ENCODE peak calls at places on chromosomes 2 and 18, in seven cellular contexts. K is coronary artery, D is hepatocyte, R is pancreas, B is endothelial cell, X is body of pancreas, A is OCI-LY7. J is an unnamed sample.

GRCh38 chr18:70261141-70261788 is 27.6 kb upstream of the SOCS6 start:
- DNase-seq in K (no peak), D (no peak), R (no peak), B (no peak), X (no peak), A (no peak), J (no peak)

GRCh38 chr2:26523750-26524149 is 45.8 kb upstream of the OTOF start:
- DNase-seq in K (no peak), D (no peak), R (no peak), B (no peak), X (no peak), A (no peak), J (no peak)

GRCh38 chr2:36389081-36389480 is 33.5 kb downstream of the CRIM1 start:
- DNase-seq in K (no peak), D (peak), R (no peak), B (no peak), X (no peak), A (no peak), J (no peak)

GRCh38 chr2:178829299-178829698 is 22.1 kb upstream of the TTN start:
- DNase-seq in K (no peak), D (no peak), R (no peak), B (no peak), X (no peak), A (no peak), J (no peak)

GRCh38 chr18:27378396-27379094 is 193.4 kb upstream of the CHST9 start:
- DNase-seq in K (no peak), D (peak), R (no peak), B (no peak), X (peak), A (no peak), J (no peak)

GRCh38 chr2:188675391-188676011 is 298.7 kb upstream of the COL3A1 start:
- DNase-seq in K (no peak), D (no peak), R (no peak), B (no peak), X (no peak), A (no peak), J (no peak)

GRCh38 chr2:221293949-221294736 is 278.0 kb downstream of the EPHA4 start:
- DNase-seq in K (no peak), D (no peak), R (no peak), B (no peak), X (no peak), A (peak), J (no peak)

GRCh38 chr18:46167971-46168370 is 63.8 kb downstream of the HAUS1 start:
- DNase-seq in K (no peak), D (no peak), R (no peak), B (no peak), X (peak), A (peak), J (no peak)

GRCh38 chr2:135164431-135164830 is 112.3 kb downstream of the RAB3GAP1 start:
- DNase-seq in K (no peak), D (no peak), R (no peak), B (no peak), X (no peak), A (no peak), J (no peak)

GRCh38 chr18:59898609-59899297 is 1.0 kb upstream of the PMAIP1 start:
- DNase-seq in K (no peak), D (no peak), R (no peak), B (peak), X (no peak), A (no peak), J (no peak)

GRCh38 chr18:3499498-3499897 is 49.5 kb downstream of the TGIF1 start:
- DNase-seq in K (no peak), D (no peak), R (no peak), B (peak), X (no peak), A (no peak), J (no peak)

GRCh38 chr2:126177479-126177878 is 478.5 kb upstream of the GYPC start:
- DNase-seq in K (no peak), D (no peak), R (no peak), B (no peak), X (no peak), A (no peak), J (no peak)

GRCh38 chr2:26772064-26773001 is 8.2 kb downstream of the SLC35F6 start:
- DNase-seq in K (peak), D (peak), R (peak), B (no peak), X (peak), A (no peak), J (no peak)

GRCh38 chr18:13268035-13268700 is 49.6 kb downstream of the LDLRAD4 start:
- DNase-seq in K (no peak), D (peak), R (no peak), B (no peak), X (no peak), A (no peak), J (no peak)

GRCh38 chr18:50405582-50406271 is 30.9 kb downstream of the SKA1 start:
- DNase-seq in K (no peak), D (no peak), R (no peak), B (no peak), X (peak), A (no peak), J (no peak)

GRCh38 chr18:61551586-61551985 is 218.4 kb downstream of the CDH20 start:
- DNase-seq in K (no peak), D (peak), R (no peak), B (peak), X (peak), A (peak), J (no peak)

GRCh38 chr2:48018480-48018879 is 112.2 kb upstream of the FBXO11 start:
- DNase-seq in K (no peak), D (no peak), R (no peak), B (no peak), X (no peak), A (no peak), J (no peak)

GRCh38 chr2:4214444-4215295 is 511.3 kb downstream of the DCDC2C start:
- DNase-seq in K (no peak), D (no peak), R (no peak), B (no peak), X (no peak), A (no peak), J (no peak)

GRCh38 chr2:173979721-173980351 is 14.7 kb upstream of the SP3 start:
- DNase-seq in K (no peak), D (no peak), R (no peak), B (no peak), X (no peak), A (no peak), J (no peak)

GRCh38 chr2:24017711-24018110 is 7.8 kb downstream of the MFSD2B start:
- DNase-seq in K (no peak), D (no peak), R (no peak), B (no peak), X (no peak), A (no peak), J (no peak)

GRCh38 chr2:237558918-237559645 is 7.3 kb upstream of the PRLH start:
- DNase-seq in K (no peak), D (peak), R (no peak), B (no peak), X (peak), A (no peak), J (no peak)

GRCh38 chr2:191049728-191050639 is 36.0 kb upstream of the STAT1 start:
- DNase-seq in K (no peak), D (peak), R (no peak), B (no peak), X (no peak), A (peak), J (no peak)

GRCh38 chr2:97713296-97714083 is at the start of gene ZAP70:
- DNase-seq in K (no peak), D (no peak), R (no peak), B (peak), X (no peak), A (peak), J (no peak)

GRCh38 chr2:23387221-23387550 is 2.2 kb downstream of the KLHL29 start:
- DNase-seq in K (no peak), D (no peak), R (no peak), B (no peak), X (no peak), A (no peak), J (no peak)

GRCh38 chr2:118003396-118003824 is 10.5 kb downstream of the CCDC93 start:
- DNase-seq in K (no peak), D (peak), R (no peak), B (peak), X (peak), A (peak), J (no peak)

DNA sequence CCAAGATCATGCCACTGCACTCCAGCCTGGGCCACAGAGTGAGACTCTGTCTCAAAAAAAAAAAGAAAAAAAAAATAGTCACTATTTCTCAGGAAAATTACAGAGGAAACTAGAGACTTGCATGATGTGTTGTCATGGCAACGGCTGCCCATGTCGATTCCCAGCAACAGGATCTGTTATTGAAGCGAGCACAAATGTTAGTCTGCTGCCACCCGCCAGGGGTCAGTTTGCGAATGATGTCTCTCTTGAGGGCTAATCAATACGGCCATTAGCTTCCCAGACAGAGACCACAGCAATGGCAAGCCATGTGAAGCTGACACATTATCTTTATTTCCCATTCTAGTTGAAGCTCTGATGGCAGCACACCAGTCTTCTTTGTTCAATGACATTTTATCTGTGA is 32.4 kb upstream of the ACYP2 start:
- DNase-seq in K (no peak), D (peak), R (peak), B (no peak), X (peak), A (no peak), J (no peak)
- TF ChIP-seq CTCF in K (no peak), D (no peak), R (no peak), B (no peak), X (no peak), A (no peak), J (no peak)

GRCh38 chr2:42132066-42132965 is 36.8 kb upstream of the EML4 start:
- DNase-seq in K (no peak), D (peak), R (no peak), B (no peak), X (no peak), A (no peak), J (no peak)
- TF ChIP-seq CTCF in K (no peak), D (no peak), R (no peak), B (no peak), X (no peak), A (no peak), J (no peak)

DNA sequence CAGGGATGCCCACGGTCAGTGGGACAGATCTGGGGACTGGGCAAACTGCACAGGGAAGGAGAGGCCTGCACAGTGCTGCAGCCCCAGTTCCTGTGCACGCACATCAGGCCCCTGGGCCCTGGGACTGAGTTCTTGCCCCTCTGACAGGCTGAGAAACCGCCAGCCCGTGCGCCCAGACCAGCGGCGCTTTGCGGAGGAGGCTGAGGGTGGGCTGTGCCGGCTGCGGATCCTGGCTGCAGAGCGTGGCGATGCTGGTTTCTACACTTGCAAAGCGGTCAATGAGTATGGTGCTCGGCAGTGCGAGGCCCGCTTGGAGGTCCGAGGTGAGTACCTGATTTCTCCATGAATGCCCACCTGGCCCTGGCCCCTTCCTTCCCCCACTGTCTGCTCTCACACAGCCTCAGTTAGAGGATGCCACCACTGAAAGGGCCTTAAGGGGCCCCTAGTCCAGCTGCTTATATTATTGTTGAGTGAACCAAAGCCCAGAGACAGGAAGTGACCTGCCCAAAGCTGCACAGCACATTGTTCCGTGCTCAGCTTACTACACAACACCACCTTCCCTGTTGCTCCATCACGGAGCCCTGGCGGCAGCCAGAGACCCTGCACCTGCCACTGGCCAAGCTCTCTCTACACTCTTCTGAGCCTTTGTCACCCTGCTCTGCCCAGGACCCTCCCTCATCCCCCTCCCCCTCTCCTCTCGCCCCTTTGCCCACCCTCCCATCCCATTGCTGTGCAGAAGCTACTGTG is 29.8 kb downstream of the SPEG start:
- DNase-seq in K (no peak), D (no peak), R (peak), B (no peak), X (no peak), A (no peak), J (no peak)
- TF ChIP-seq CTCF in K (no peak), D (no peak), R (no peak), B (no peak), X (no peak), A (no peak), J (no peak)

GRCh38 chr2:20617892-20618467 is 32.9 kb downstream of the HS1BP3 start:
- DNase-seq in K (peak), D (peak), R (peak), B (no peak), X (peak), A (no peak), J (peak)
- TF ChIP-seq CTCF in K (peak), D (peak), R (peak), B (peak), X (peak), A (no peak), J (no peak)

GRCh38 chr18:76528477-76529432 is 33.7 kb upstream of the ZNF516 start:
- DNase-seq in K (no peak), D (peak), R (no peak), B (peak), X (peak), A (no peak), J (peak)
- TF ChIP-seq CTCF in K (no peak), D (peak), R (no peak), B (no peak), X (no peak), A (no peak), J (no peak)

GRCh38 chr2:44286884-44287638 is 11.8 kb downstream of the SLC3A1 start:
- DNase-seq in K (no peak), D (peak), R (no peak), B (no peak), X (peak), A (no peak), J (no peak)

GRCh38 chr2:44295636-44296359 is 20.5 kb downstream of the SLC3A1 start:
- DNase-seq in K (no peak), D (no peak), R (no peak), B (no peak), X (no peak), A (peak), J (no peak)

GRCh38 chr2:44290271-44290670 is 15.0 kb downstream of the SLC3A1 start:
- DNase-seq in K (no peak), D (no peak), R (no peak), B (no peak), X (no peak), A (no peak), J (no peak)

GRCh38 chr2:44295113-44295512 is 19.8 kb downstream of the SLC3A1 start:
- DNase-seq in K (no peak), D (peak), R (no peak), B (no peak), X (peak), A (no peak), J (no peak)

DNA sequence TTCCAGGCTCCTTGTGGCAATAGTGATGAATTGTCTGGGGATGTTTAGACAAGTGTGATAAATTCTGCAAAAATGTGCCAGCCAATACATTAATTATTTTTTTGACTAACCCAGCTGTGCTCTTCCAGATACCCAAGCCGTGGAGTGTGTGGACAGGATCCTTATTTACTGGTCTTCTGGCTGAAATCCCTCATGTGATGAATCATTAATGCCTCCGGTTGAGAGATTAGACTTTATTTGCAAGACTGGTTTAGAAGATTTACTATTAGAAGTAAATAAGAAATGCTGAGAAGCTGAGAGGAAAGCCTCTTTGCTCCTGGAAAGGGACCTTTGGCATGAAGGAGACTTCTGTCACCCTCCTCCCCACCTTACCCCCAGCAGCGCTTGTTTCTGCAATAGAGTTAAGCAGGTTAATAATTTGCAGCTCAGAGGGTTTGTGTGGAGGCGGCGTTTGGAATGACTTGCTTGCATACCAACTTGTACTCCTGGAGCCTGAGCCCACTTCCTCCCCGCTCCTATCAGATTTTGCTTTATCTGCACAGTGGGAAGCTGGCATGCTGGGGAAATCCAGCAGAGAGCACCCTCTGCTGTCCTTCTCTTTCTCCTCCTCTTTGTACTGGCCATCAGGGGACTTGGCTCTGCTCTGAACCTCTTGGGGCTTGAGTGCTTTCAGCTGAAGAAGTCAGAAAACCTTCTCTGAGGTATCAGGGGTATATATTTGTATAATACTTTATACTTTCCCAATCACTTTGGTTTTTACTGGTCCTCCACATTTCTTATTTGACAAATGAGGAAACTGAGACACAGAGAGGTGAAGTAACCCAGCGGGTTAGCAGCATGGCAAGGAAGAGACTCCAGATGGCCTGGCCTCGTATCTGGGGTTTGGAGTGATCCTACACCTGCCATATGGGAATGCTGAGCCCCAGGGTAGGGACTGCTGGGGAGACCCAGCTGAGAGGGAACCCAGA is 16.3 kb downstream of the SLC3A1 start:
- DNase-seq in K (no peak), D (peak), R (peak), B (peak), X (peak), A (no peak), J (peak)
- TF ChIP-seq CTCF in K (peak), D (peak), R (peak), B (no peak), X (peak), A (peak), J (no peak)

GRCh38 chr2:50221106-50221505 is 810.8 kb downstream of the NRXN1 start:
- DNase-seq in K (no peak), D (no peak), R (no peak), B (no peak), X (no peak), A (no peak), J (no peak)
- TF ChIP-seq CTCF in K (no peak), D (no peak), R (no peak), B (no peak), X (no peak), A (no peak), J (no peak)

J was measured in mesothelial cell of epicardium.